ENCODE peak calls at places on chromosome 22, in nine cellular contexts. L is foreskin keratinocyte, M is body of pancreas, K is SK-N-SH, B is glutamatergic neuron, Y is psoas muscle, A is MM.1S, J is fibroblast of pulmonary artery, H is RWPE1. T is an unnamed sample.

GRCh38 chr22:32712644-32713355 is 88.7 kb upstream of the TIMP3 start:
- DNase-seq in M (no peak), A (no peak), L (no peak), H (no peak), B (no peak), J (no peak), K (no peak), Y (no peak), T (no peak)

GRCh38 chr22:49323751-49324415 is 503.8 kb downstream of the BRD1 start:
- DNase-seq in Y (no peak), K (no peak), B (no peak), M (no peak), A (no peak), J (no peak), L (no peak), H (no peak), T (no peak)

GRCh38 chr22:35589736-35590079 is 27.4 kb downstream of the MB start:
- DNase-seq in K (no peak), M (no peak), B (no peak), A (no peak), H (no peak), Y (no peak), J (no peak), L (no peak), T (no peak)

GRCh38 chr22:49936973-49937757 is 18.7 kb downstream of the CRELD2 start:
- DNase-seq in A (no peak), M (no peak), K (no peak), H (no peak), J (no peak), L (no peak), B (peak), Y (no peak), T (no peak)

GRCh38 chr22:39256979-39257378 is 12.2 kb upstream of the PDGFB start:
- DNase-seq in J (no peak), K (no peak), M (no peak), H (no peak), A (no peak), B (no peak), L (no peak), Y (no peak), T (no peak)

GRCh38 chr22:46068176-46068907 is 82.0 kb upstream of the PPARA start:
- DNase-seq in H (no peak), M (no peak), K (no peak), Y (no peak), B (no peak), L (no peak), A (no peak), J (no peak), T (no peak)

GRCh38 chr22:27628891-27629631 is 172.5 kb downstream of the MN1 start:
- DNase-seq in J (no peak), A (no peak), L (peak), M (no peak), B (no peak), Y (no peak), K (no peak), H (peak), T (no peak)

GRCh38 chr22:33605201-33605600 is 315.1 kb downstream of the LARGE1 start:
- DNase-seq in M (no peak), K (no peak), A (no peak), Y (no peak), J (no peak), H (no peak), L (no peak), B (no peak), T (no peak)

GRCh38 chr22:38317995-38318715 is 922 bp upstream of the CSNK1E start:
- DNase-seq in K (no peak), L (peak), A (peak), H (peak), B (no peak), M (peak), J (peak), Y (peak), T (peak)

GRCh38 chr22:23282089-23282501 is 101.8 kb downstream of the BCR start:
- DNase-seq in J (peak), H (peak), K (no peak), L (peak), Y (peak), A (no peak), M (peak), B (no peak), T (no peak)

GRCh38 chr22:49959782-49960158 is 802 bp upstream of the PIM3 start:
- DNase-seq in K (peak), H (peak), Y (peak), B (peak), A (no peak), M (peak), J (no peak), L (no peak), T (no peak)

GRCh38 chr22:18056802-18057474 is 20.9 kb upstream of the PEX26 start:
- DNase-seq in B (no peak), A (peak), J (no peak), K (no peak), M (no peak), H (no peak), L (no peak), Y (no peak), T (no peak)

GRCh38 chr22:39170825-39171622 is 18.5 kb upstream of the CBX7 start:
- DNase-seq in H (peak), M (peak), K (peak), Y (peak), J (peak), B (peak), A (peak), L (peak), T (peak)

GRCh38 chr22:32587449-32587848 is 112.8 kb downstream of the FBXO7 start:
- DNase-seq in J (peak), K (no peak), Y (peak), L (no peak), M (peak), A (no peak), H (no peak), B (no peak), T (no peak)

GRCh38 chr22:30940655-30941362 is 27.8 kb downstream of the MORC2 start:
- DNase-seq in Y (no peak), J (no peak), B (no peak), M (no peak), H (no peak), A (no peak), K (no peak), L (no peak), T (no peak)

GRCh38 chr22:27934069-27934468 is 15.0 kb upstream of the PITPNB start:
- DNase-seq in K (no peak), H (no peak), Y (no peak), M (no peak), A (no peak), B (no peak), J (no peak), L (no peak), T (no peak)

GRCh38 chr22:32823024-32823730 is 21.7 kb downstream of the TIMP3 start:
- DNase-seq in A (no peak), H (no peak), L (no peak), Y (no peak), B (peak), J (peak), M (peak), K (peak), T (peak)

GRCh38 chr22:17303840-17304779 is 65.2 kb upstream of the CECR2 start:
- DNase-seq in B (no peak), A (peak), M (no peak), L (no peak), H (no peak), Y (no peak), J (no peak), K (no peak), T (no peak)

GRCh38 chr22:42270178-42270511 is 308 bp downstream of the TCF20 start:
- DNase-seq in K (no peak), H (peak), J (no peak), L (no peak), B (peak), Y (no peak), A (no peak), M (peak), T (peak)

GRCh38 chr22:46674367-46674781 is 54.2 kb downstream of the GRAMD4 start:
- DNase-seq in J (no peak), Y (peak), B (no peak), M (peak), A (no peak), L (no peak), H (no peak), K (no peak), T (no peak)

GRCh38 chr22:41836551-41836950 is 3.6 kb downstream of the SREBF2 start:
- DNase-seq in M (no peak), B (no peak), K (no peak), J (no peak), A (no peak), H (no peak), Y (no peak), L (no peak), T (no peak)

GRCh38 chr22:46967445-46968358 is 205.3 kb downstream of the TBC1D22A start:
- DNase-seq in K (no peak), A (no peak), B (no peak), J (no peak), M (no peak), H (no peak), L (no peak), Y (no peak), T (no peak)

GRCh38 chr22:31173386-31174145 is 13.6 kb downstream of the RNF185 start:
- DNase-seq in Y (no peak), L (peak), K (no peak), A (no peak), H (peak), J (peak), B (no peak), M (no peak), T (no peak)

GRCh38 chr22:38948181-38948940 is 9.0 kb upstream of the APOBEC3A start:
- DNase-seq in A (no peak), Y (no peak), H (no peak), M (no peak), K (no peak), L (no peak), B (no peak), J (no peak), T (no peak)

GRCh38 chr22:17133137-17133536 is 12.0 kb upstream of the TMEM121B start:
- DNase-seq in M (no peak), A (no peak), Y (no peak), L (no peak), B (no peak), H (no peak), K (no peak), J (no peak), T (no peak)

GRCh38 chr22:22111267-22111751 is 128.7 kb upstream of the TOP3B start:
- DNase-seq in L (peak), Y (no peak), K (no peak), J (peak), B (no peak), A (no peak), H (peak), M (no peak), T (no peak)

GRCh38 chr22:41507330-41508063 is 36.8 kb downstream of the POLR3H start:
- DNase-seq in K (no peak), J (no peak), Y (no peak), L (no peak), A (no peak), M (no peak), H (no peak), B (no peak), T (no peak)

GRCh38 chr22:17703811-17704210 is 65.3 kb downstream of the BCL2L13 start:
- DNase-seq in H (no peak), K (no peak), L (no peak), M (no peak), B (no peak), A (no peak), J (peak), Y (no peak), T (no peak)

GRCh38 chr22:39475902-39476301 is 19.1 kb downstream of the MGAT3 start:
- DNase-seq in L (no peak), K (no peak), H (no peak), B (peak), M (no peak), A (no peak), Y (no peak), J (no peak), T (no peak)

GRCh38 chr22:45429424-45429823 is 15.9 kb downstream of the RIBC2 start:
- DNase-seq in K (no peak), M (no peak), L (no peak), Y (no peak), A (no peak), J (no peak), B (no peak), H (no peak), T (no peak)

GRCh38 chr22:35684270-35684700 is 33.4 kb upstream of the APOL5 start:
- DNase-seq in J (peak), H (no peak), K (no peak), A (no peak), M (peak), B (no peak), Y (no peak), L (no peak), T (no peak)

DNA sequence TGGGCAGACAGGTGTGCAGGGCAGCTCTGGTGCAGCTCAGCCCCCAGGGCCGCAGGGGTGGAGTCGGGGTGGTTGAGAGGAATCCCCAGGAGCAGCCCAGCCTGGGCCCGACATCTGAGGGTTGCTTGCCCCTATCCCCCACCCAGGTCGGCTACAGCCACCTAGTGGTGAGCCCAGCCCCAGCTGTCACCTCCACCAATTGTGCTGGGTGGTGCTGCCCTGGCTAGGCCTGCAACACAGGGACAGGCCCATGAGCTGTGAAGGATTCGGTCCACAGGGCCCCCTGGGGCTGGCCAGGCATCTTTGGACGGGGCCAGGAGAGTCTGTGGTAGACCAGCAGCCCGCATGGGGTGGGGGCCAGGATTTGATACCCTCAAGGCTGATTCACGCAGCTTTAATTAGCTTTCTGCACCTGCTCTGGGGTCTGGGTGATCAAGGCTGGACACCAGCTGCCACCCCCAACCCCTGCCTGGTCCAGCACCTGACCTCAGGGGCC is 29.5 kb downstream of the RTN4R start:
- DNase-seq in H (peak), L (no peak), K (peak), Y (peak), B (peak), M (peak), A (peak), J (no peak), T (peak)
- TF ChIP-seq CTCF in H (peak), L (peak), K (peak), Y (peak), B (peak), M (peak), A (peak), J (peak), T (peak)

DNA sequence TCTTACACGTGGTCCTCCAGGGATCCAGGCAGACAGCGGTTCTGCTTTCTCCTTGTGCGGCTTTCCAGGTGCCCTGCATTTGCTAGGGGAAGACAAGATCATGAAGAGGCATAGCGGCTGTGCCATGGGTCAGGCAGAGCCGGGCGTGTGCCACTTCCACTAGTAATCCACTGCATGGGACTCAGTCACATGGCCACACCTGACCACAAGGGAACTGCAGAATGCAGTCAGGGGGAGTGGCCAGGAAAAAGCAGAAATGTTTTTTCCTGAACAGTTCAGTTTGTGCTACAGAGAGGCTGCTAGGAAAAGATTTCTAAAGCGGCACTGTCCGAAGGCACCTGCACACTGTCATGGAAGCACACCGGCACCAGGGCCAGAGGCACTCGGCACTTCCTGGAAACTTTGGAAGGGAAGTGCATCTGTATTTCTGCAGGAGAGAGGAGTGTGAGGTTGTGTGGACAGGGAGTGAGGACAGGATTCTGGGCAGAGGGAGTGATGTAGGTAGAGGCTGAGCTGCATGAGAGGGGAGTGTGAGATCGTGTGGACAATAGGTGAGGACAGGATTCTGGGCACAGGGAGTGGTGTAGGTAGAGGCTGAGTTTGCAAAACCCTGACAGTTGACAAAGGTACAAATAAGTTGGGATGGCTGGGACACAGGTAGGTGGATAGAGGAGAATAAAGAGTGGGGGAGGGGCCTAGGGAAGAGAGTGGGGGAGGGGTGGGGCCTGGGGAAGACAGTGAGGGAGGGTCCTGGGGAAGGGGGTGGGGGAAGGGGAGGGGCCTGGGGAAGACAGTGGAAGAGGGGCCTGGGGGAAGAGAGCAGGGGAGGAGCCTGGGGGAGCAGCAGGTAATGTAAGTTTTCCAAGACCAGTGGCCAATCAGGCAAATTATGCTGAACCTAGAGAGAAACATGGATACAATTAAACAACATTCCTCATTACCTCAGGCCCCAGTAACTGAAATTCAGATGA is 1436.3 kb downstream of the TBC1D22A start:
- DNase-seq in K (no peak), J (no peak), L (no peak), B (no peak), M (no peak), H (no peak), A (no peak), Y (no peak), T (no peak)
- TF ChIP-seq CTCF in K (no peak), J (no peak), L (no peak), B (no peak), M (no peak), H (no peak), A (no peak), Y (no peak), T (no peak)

GRCh38 chr22:37258810-37259472 is 14.9 kb upstream of the RAC2 start:
- DNase-seq in M (no peak), L (no peak), H (no peak), J (no peak), K (no peak), Y (no peak), B (no peak), A (no peak), T (no peak)

GRCh38 chr22:37258005-37258790 is 14.1 kb upstream of the RAC2 start:
- DNase-seq in H (no peak), B (no peak), K (no peak), J (no peak), L (no peak), Y (no peak), A (no peak), M (no peak), T (no peak)

GRCh38 chr22:37260939-37261338 is 16.9 kb upstream of the RAC2 start:
- DNase-seq in Y (no peak), L (no peak), M (peak), J (peak), B (peak), A (peak), H (peak), K (peak), T (peak)

GRCh38 chr22:37260396-37260795 is 16.3 kb upstream of the RAC2 start:
- DNase-seq in Y (no peak), L (no peak), J (no peak), A (no peak), B (no peak), H (no peak), M (no peak), K (no peak), T (no peak)

DNA sequence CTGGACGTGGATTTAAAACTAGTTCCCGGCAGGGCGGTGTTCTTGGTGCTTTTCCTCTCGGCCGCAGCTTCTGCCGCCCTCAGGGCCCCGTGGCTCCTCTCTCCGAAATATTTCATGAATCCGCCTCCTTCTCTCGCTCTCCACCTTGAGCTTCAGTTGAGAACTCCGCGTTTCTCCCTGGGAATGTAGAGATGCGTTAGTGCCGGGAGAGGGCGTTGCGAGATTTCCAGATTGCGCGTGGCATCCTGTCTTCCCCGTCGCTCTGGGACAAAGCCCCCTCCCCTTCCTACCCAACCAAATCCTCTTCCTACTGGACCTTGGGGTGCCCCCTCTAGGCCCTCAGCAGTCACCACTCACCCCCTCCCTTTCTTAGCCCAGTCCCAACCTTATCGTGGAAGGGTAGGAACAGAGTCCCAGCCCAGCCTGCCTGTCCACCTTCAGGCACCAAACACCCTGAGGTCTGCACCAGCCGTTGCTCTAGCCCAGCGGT is 15.5 kb upstream of the RAC2 start:
- DNase-seq in M (no peak), A (no peak), L (no peak), Y (no peak), K (peak), H (peak), B (no peak), J (peak), T (peak)
- TF ChIP-seq CTCF in M (peak), A (peak), L (peak), Y (no peak), K (peak), H (no peak), B (peak), J (peak), T (peak)

GRCh38 chr22:43889366-43890253 is 2.2 kb downstream of the PNPLA5 start:
- DNase-seq in L (no peak), K (peak), A (no peak), M (no peak), J (peak), H (no peak), Y (no peak), B (no peak), T (no peak)
- TF ChIP-seq CTCF in L (peak), K (peak), A (no peak), M (no peak), J (no peak), H (no peak), Y (no peak), B (no peak), T (no peak)

DNA sequence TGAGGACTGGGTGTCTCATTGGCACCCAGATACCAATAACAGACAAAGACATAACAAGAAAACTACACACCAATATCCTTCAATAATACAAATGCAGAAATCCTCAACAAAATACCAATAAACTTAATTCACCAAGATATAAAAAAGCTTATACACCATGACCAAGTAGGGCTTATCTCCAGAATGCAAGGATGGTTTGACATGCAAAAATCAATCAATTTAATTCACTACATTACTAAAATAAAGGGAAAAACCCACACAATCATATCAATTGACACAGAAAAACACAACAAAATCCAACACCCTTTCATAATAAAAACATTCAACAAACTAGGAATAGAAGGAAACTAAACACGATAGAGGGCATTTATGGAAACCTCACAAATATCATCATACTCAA is 40.6 kb downstream of the LHFPL7 start:
- DNase-seq in J (no peak), H (no peak), B (no peak), Y (no peak), K (no peak), L (no peak), M (no peak), A (no peak), T (no peak)
- TF ChIP-seq CTCF in J (no peak), H (no peak), B (no peak), Y (no peak), K (no peak), L (no peak), M (no peak), A (no peak), T (no peak)

T was measured in endothelial cell.